ENCODE peak calls at places on chromosome 1, in eight cellular contexts. V is nucleus accumbens; T is HFFc6; F is CD4-positive, alpha-beta T cell; Y is occipital lobe; I is B cell; W is T follicular helper cell; C is activated naive CD4-positive, alpha-beta T cell. P is an unnamed sample.

GRCh38 chr1:221228594-221228993 is 349.4 kb downstream of the HLX start:
- DNase-seq in Y (no peak), V (no peak), C (no peak), I (no peak), W (no peak), T (no peak), F (no peak), P (no peak)

GRCh38 chr1:35269190-35269988 is 880 bp downstream of the ZMYM4 start:
- DNase-seq in F (no peak), V (no peak), C (no peak), Y (no peak), W (no peak), I (no peak), T (no peak), P (peak)

GRCh38 chr1:113871597-113872113 is at the start of gene PTPN22:
- DNase-seq in W (peak), I (peak), Y (no peak), T (peak), C (peak), F (peak), V (no peak), P (peak)

GRCh38 chr1:89699451-89699986 is 66.6 kb downstream of the LRRC8C start:
- DNase-seq in Y (no peak), T (no peak), I (no peak), W (no peak), F (no peak), V (no peak), C (no peak), P (no peak)

GRCh38 chr1:248373761-248374160 is 1.8 kb upstream of the OR2T6 start:
- DNase-seq in F (no peak), Y (no peak), C (no peak), W (no peak), I (no peak), T (no peak), V (no peak), P (no peak)

GRCh38 chr1:30318413-30318812 is 405.0 kb downstream of the MATN1 start:
- DNase-seq in Y (no peak), I (no peak), T (no peak), F (no peak), W (no peak), V (no peak), C (no peak), P (no peak)

GRCh38 chr1:206492589-206492988 is 14.7 kb upstream of the RASSF5 start:
- DNase-seq in C (no peak), V (no peak), I (no peak), F (no peak), W (no peak), Y (no peak), T (no peak), P (no peak)

GRCh38 chr1:162177126-162177525 is 107.6 kb downstream of the NOS1AP start:
- DNase-seq in C (no peak), W (no peak), F (no peak), Y (no peak), I (no peak), V (no peak), T (peak), P (no peak)

GRCh38 chr1:67590329-67590728 is 94.7 kb upstream of the GADD45A start:
- DNase-seq in C (no peak), V (no peak), Y (no peak), F (no peak), T (peak), I (no peak), W (no peak), P (no peak)

GRCh38 chr1:206560021-206560716 is 52.1 kb downstream of the EIF2D start:
- DNase-seq in W (no peak), I (no peak), Y (no peak), C (no peak), F (no peak), T (no peak), V (no peak), P (no peak)

P was measured in GM13976.